ENCODE peak calls at places on chromosomes 6 and 20, in four cellular contexts. One of them, this sample, is unnamed.

GRCh38 chr20:34171640-34172039 is 59.6 kb upstream of the EIF2S2 start:
- DNase-seq in HuH-7.5: no peak
- DNase-seq in fibroblast of mammary gland: no peak
- DNase-seq in iris pigment epithelial cell: no peak
- DNase-seq in this sample: no peak

GRCh38 chr6:48194596-48195295 is 83.7 kb upstream of the PTCHD4 start:
- DNase-seq in HuH-7.5: no peak
- DNase-seq in fibroblast of mammary gland: no peak
- DNase-seq in iris pigment epithelial cell: no peak
- DNase-seq in this sample: no peak

GRCh38 chr6:100432136-100432535 is 32.6 kb downstream of the SIM1 start:
- DNase-seq in HuH-7.5: no peak
- DNase-seq in fibroblast of mammary gland: no peak
- DNase-seq in iris pigment epithelial cell: no peak
- DNase-seq in this sample: no peak

GRCh38 chr6:32952817-32953739 is at the start of gene HLA-DMA:
- DNase-seq in HuH-7.5: no peak
- DNase-seq in fibroblast of mammary gland: peak; percentile 91
- DNase-seq in iris pigment epithelial cell: peak; percentile 92
- DNase-seq in this sample: peak; percentile 89

GRCh38 chr6:163260111-163260895 is 154.2 kb upstream of the QKI start:
- DNase-seq in HuH-7.5: no peak
- DNase-seq in fibroblast of mammary gland: peak; percentile 15
- DNase-seq in iris pigment epithelial cell: peak; percentile 6
- DNase-seq in this sample: peak; percentile 29

GRCh38 chr6:165117121-165117520 is 192.3 kb downstream of the C6orf118 start:
- DNase-seq in HuH-7.5: no peak
- DNase-seq in fibroblast of mammary gland: no peak
- DNase-seq in iris pigment epithelial cell: no peak
- DNase-seq in this sample: no peak

GRCh38 chr20:63377256-63378114 is 16.3 kb upstream of the CHRNA4 start:
- DNase-seq in HuH-7.5: no peak
- DNase-seq in fibroblast of mammary gland: no peak
- DNase-seq in iris pigment epithelial cell: no peak
- DNase-seq in this sample: no peak

GRCh38 chr20:35345189-35345588 is 53.0 kb upstream of the FAM83C start:
- DNase-seq in HuH-7.5: no peak
- DNase-seq in fibroblast of mammary gland: no peak
- DNase-seq in iris pigment epithelial cell: no peak
- DNase-seq in this sample: no peak

GRCh38 chr6:44734886-44735630 is 347.6 kb downstream of the CDC5L start:
- DNase-seq in HuH-7.5: no peak
- DNase-seq in fibroblast of mammary gland: no peak
- DNase-seq in iris pigment epithelial cell: no peak
- DNase-seq in this sample: no peak

GRCh38 chr20:46139908-46140482 is 21.9 kb downstream of the CD40 start:
- DNase-seq in HuH-7.5: no peak
- DNase-seq in fibroblast of mammary gland: no peak
- DNase-seq in iris pigment epithelial cell: no peak
- DNase-seq in this sample: no peak

GRCh38 chr20:36101201-36101600 is 53.3 kb upstream of the EPB41L1 start:
- DNase-seq in HuH-7.5: no peak
- DNase-seq in fibroblast of mammary gland: no peak
- DNase-seq in iris pigment epithelial cell: no peak
- DNase-seq in this sample: no peak

GRCh38 chr20:35215066-35215956 is 11.2 kb upstream of the MMP24 start:
- DNase-seq in HuH-7.5: no peak
- DNase-seq in fibroblast of mammary gland: peak; percentile 57
- DNase-seq in iris pigment epithelial cell: peak; percentile 85
- DNase-seq in this sample: peak; percentile 94

GRCh38 chr6:21277601-21278043 is 315.9 kb upstream of the SOX4 start:
- DNase-seq in HuH-7.5: no peak
- DNase-seq in fibroblast of mammary gland: no peak
- DNase-seq in iris pigment epithelial cell: peak; percentile 16
- DNase-seq in this sample: peak; percentile 2

This sample was measured in ELR.